ENCODE peak calls at places on chromosomes 5 and 9, in five cellular contexts. One of them, this sample, is unnamed.

GRCh38 chr9:120184266-120184665 is 395.7 kb downstream of the CDK5RAP2 start:
- DNase-seq in upper lobe of left lung: no peak
- DNase-seq in Panc1: no peak
- DNase-seq in H1: no peak
- DNase-seq in breast epithelium: no peak
- DNase-seq in this sample: no peak

GRCh38 chr9:69325409-69326212 is 596 bp downstream of the ENTREP1 start:
- DNase-seq in breast epithelium: no peak
- DNase-seq in Panc1: no peak
- DNase-seq in upper lobe of left lung: peak
- DNase-seq in H1: peak
- DNase-seq in this sample: peak

GRCh38 chr5:171606414-171607024 is 179.1 kb upstream of the SMIM23 start:
- DNase-seq in upper lobe of left lung: no peak
- DNase-seq in breast epithelium: no peak
- DNase-seq in Panc1: no peak
- DNase-seq in H1: no peak
- DNase-seq in this sample: no peak

GRCh38 chr5:55241756-55242155 is 8.3 kb upstream of the CCNO start:
- DNase-seq in Panc1: no peak
- DNase-seq in upper lobe of left lung: no peak
- DNase-seq in breast epithelium: no peak
- DNase-seq in H1: no peak
- DNase-seq in this sample: peak

GRCh38 chr9:22203371-22204138 is 194.4 kb upstream of the CDKN2B start:
- DNase-seq in breast epithelium: no peak
- DNase-seq in H1: no peak
- DNase-seq in Panc1: no peak
- DNase-seq in upper lobe of left lung: no peak
- DNase-seq in this sample: no peak

GRCh38 chr5:73633060-73633459 is 7.1 kb downstream of the ARHGEF28 start:
- DNase-seq in H1: no peak
- DNase-seq in Panc1: no peak
- DNase-seq in breast epithelium: no peak
- DNase-seq in upper lobe of left lung: no peak
- DNase-seq in this sample: no peak

GRCh38 chr5:94463739-94464138 is 154.7 kb downstream of the KIAA0825 start:
- DNase-seq in upper lobe of left lung: no peak
- DNase-seq in breast epithelium: no peak
- DNase-seq in H1: no peak
- DNase-seq in Panc1: no peak
- DNase-seq in this sample: no peak

GRCh38 chr5:33105521-33105941 is 335.2 kb upstream of the TARS1 start:
- DNase-seq in breast epithelium: no peak
- DNase-seq in upper lobe of left lung: no peak
- DNase-seq in Panc1: no peak
- DNase-seq in H1: no peak
- DNase-seq in this sample: no peak

GRCh38 chr9:129111143-129111761 is at the start of gene PTPA:
- DNase-seq in Panc1: no peak
- DNase-seq in H1: peak
- DNase-seq in breast epithelium: peak
- DNase-seq in upper lobe of left lung: peak
- DNase-seq in this sample: peak

GRCh38 chr5:170606939-170607338 is 103.1 kb downstream of the KCNIP1 start:
- DNase-seq in upper lobe of left lung: no peak
- DNase-seq in Panc1: no peak
- DNase-seq in H1: no peak
- DNase-seq in breast epithelium: no peak
- DNase-seq in this sample: no peak

GRCh38 chr9:113668057-113668456 is 204.5 kb downstream of the RGS3 start:
- DNase-seq in breast epithelium: no peak
- DNase-seq in upper lobe of left lung: no peak
- DNase-seq in Panc1: no peak
- DNase-seq in H1: no peak
- DNase-seq in this sample: no peak

GRCh38 chr5:8470489-8470888 is 601.5 kb downstream of the MTRR start:
- DNase-seq in breast epithelium: no peak
- DNase-seq in H1: no peak
- DNase-seq in Panc1: no peak
- DNase-seq in upper lobe of left lung: no peak
- DNase-seq in this sample: no peak

GRCh38 chr5:14008819-14009311 is 64.4 kb upstream of the DNAH5 start:
- DNase-seq in H1: no peak
- DNase-seq in upper lobe of left lung: peak
- DNase-seq in Panc1: peak
- DNase-seq in breast epithelium: no peak
- DNase-seq in this sample: peak

GRCh38 chr5:128378196-128378595 is 159.8 kb downstream of the FBN2 start:
- DNase-seq in upper lobe of left lung: no peak
- DNase-seq in Panc1: no peak
- DNase-seq in H1: no peak
- DNase-seq in breast epithelium: no peak
- DNase-seq in this sample: no peak

GRCh38 chr5:145978672-145979071 is 42.3 kb downstream of the SH3RF2 start:
- DNase-seq in breast epithelium: no peak
- DNase-seq in H1: no peak
- DNase-seq in upper lobe of left lung: no peak
- DNase-seq in Panc1: no peak
- DNase-seq in this sample: peak

GRCh38 chr5:176780951-176781350 is 29.4 kb upstream of the UNC5A start:
- DNase-seq in upper lobe of left lung: peak
- DNase-seq in breast epithelium: peak
- DNase-seq in Panc1: no peak
- DNase-seq in H1: no peak
- DNase-seq in this sample: no peak

GRCh38 chr5:133698646-133699526 is 86.5 kb upstream of the FSTL4 start:
- DNase-seq in upper lobe of left lung: peak
- DNase-seq in Panc1: no peak
- DNase-seq in H1: no peak
- DNase-seq in breast epithelium: no peak
- DNase-seq in this sample: no peak

GRCh38 chr9:111458139-111459009 is 25.8 kb downstream of the ECPAS start:
- DNase-seq in breast epithelium: no peak
- DNase-seq in Panc1: no peak
- DNase-seq in upper lobe of left lung: no peak
- DNase-seq in H1: no peak
- DNase-seq in this sample: no peak

GRCh38 chr5:170028124-170028523 is 47.8 kb upstream of the INSYN2B start:
- DNase-seq in H1: no peak
- DNase-seq in upper lobe of left lung: no peak
- DNase-seq in Panc1: no peak
- DNase-seq in breast epithelium: no peak
- DNase-seq in this sample: no peak

GRCh38 chr5:69462170-69462569 is 30.4 kb upstream of the OCLN start:
- DNase-seq in Panc1: no peak
- DNase-seq in upper lobe of left lung: no peak
- DNase-seq in breast epithelium: no peak
- DNase-seq in H1: no peak
- DNase-seq in this sample: no peak
- TF ChIP-seq POLR2AphosphoS5 in Panc1: no peak
- TF ChIP-seq POLR2AphosphoS5 in upper lobe of left lung: no peak
- TF ChIP-seq POLR2AphosphoS5 in breast epithelium: no peak
- TF ChIP-seq POLR2AphosphoS5 in H1: no peak
- TF ChIP-seq POLR2AphosphoS5 in this sample: no peak

GRCh38 chr5:109410389-109411174 is 808 bp upstream of the PJA2 start:
- DNase-seq in breast epithelium: peak
- DNase-seq in H1: peak
- DNase-seq in Panc1: no peak
- DNase-seq in upper lobe of left lung: peak
- DNase-seq in this sample: peak
- TF ChIP-seq POLR2AphosphoS5 in breast epithelium: peak
- TF ChIP-seq POLR2AphosphoS5 in H1: peak
- TF ChIP-seq POLR2AphosphoS5 in Panc1: peak
- TF ChIP-seq POLR2AphosphoS5 in upper lobe of left lung: no peak
- TF ChIP-seq POLR2AphosphoS5 in this sample: no peak

GRCh38 chr5:115349001-115349817 is 52.8 kb upstream of the CCDC112 start:
- DNase-seq in breast epithelium: no peak
- DNase-seq in upper lobe of left lung: no peak
- DNase-seq in Panc1: peak
- DNase-seq in H1: no peak
- DNase-seq in this sample: peak
- TF ChIP-seq POLR2AphosphoS5 in breast epithelium: no peak
- TF ChIP-seq POLR2AphosphoS5 in upper lobe of left lung: no peak
- TF ChIP-seq POLR2AphosphoS5 in Panc1: no peak
- TF ChIP-seq POLR2AphosphoS5 in H1: no peak
- TF ChIP-seq POLR2AphosphoS5 in this sample: no peak

GRCh38 chr5:159905496-159905895 is 10.8 kb upstream of the ADRA1B start:
- DNase-seq in H1: no peak
- DNase-seq in upper lobe of left lung: no peak
- DNase-seq in Panc1: peak
- DNase-seq in breast epithelium: no peak
- DNase-seq in this sample: no peak
- TF ChIP-seq POLR2AphosphoS5 in H1: no peak
- TF ChIP-seq POLR2AphosphoS5 in upper lobe of left lung: no peak
- TF ChIP-seq POLR2AphosphoS5 in Panc1: peak
- TF ChIP-seq POLR2AphosphoS5 in breast epithelium: no peak
- TF ChIP-seq POLR2AphosphoS5 in this sample: no peak

GRCh38 chr5:179378441-179379271 is 33.4 kb upstream of the ADAMTS2 start:
- DNase-seq in Panc1: no peak
- DNase-seq in breast epithelium: peak
- DNase-seq in H1: no peak
- DNase-seq in upper lobe of left lung: no peak
- DNase-seq in this sample: no peak
- TF ChIP-seq POLR2AphosphoS5 in Panc1: no peak
- TF ChIP-seq POLR2AphosphoS5 in breast epithelium: no peak
- TF ChIP-seq POLR2AphosphoS5 in H1: no peak
- TF ChIP-seq POLR2AphosphoS5 in upper lobe of left lung: no peak
- TF ChIP-seq POLR2AphosphoS5 in this sample: no peak

GRCh38 chr5:172800088-172800551 is 29.1 kb upstream of the DUSP1 start:
- DNase-seq in Panc1: no peak
- DNase-seq in upper lobe of left lung: peak
- DNase-seq in H1: no peak
- DNase-seq in breast epithelium: no peak
- DNase-seq in this sample: peak
- TF ChIP-seq POLR2AphosphoS5 in Panc1: no peak
- TF ChIP-seq POLR2AphosphoS5 in upper lobe of left lung: peak
- TF ChIP-seq POLR2AphosphoS5 in H1: no peak
- TF ChIP-seq POLR2AphosphoS5 in breast epithelium: no peak
- TF ChIP-seq POLR2AphosphoS5 in this sample: peak

DNA sequence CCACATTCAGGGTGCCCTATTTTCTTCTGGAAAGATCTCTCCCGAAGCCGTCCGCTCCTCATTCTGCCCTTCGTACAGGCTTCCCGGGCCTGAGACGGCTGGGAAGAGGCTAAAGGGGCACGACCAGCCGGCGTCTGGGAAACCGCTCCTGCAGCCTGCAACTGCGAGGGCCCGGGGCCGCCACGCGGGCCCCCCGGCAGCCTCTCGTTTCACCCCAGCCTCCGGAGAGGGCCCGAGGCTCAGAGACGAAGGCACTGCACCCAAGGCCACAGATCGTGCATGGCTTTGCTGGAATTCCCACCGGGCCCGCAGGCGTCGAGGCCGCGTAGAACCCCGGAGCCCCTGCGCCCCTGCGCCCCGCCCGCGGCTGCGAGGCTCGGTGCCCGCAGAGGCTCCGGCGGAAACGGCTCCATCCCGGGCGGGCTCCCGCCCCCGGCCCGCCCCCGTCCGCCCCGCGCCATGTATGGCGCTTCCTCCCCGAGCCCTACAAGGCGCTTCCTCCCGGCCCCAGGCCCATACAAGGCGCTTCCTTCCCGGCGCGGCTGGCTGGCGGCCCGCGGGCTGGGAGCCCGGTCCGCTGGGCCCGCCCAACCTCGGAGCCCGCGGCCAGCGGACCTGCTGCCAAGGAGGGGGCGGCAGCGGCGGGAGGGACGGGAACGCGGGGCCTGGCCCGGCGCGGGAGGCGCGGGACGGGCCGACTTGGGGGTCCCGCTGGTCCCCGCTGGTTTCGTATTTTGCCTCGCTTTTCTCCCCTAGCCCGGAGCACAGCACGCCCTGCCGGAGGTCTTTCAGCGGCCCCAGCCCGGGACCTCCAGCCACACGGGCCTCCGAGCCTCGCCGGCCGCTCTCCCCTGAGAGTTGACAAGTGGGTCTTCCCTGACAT is 26.6 kb downstream of the EGR1 start:
- DNase-seq in H1: peak
- DNase-seq in upper lobe of left lung: peak
- DNase-seq in Panc1: peak
- DNase-seq in breast epithelium: peak
- DNase-seq in this sample: peak
- TF ChIP-seq POLR2AphosphoS5 in H1: no peak
- TF ChIP-seq POLR2AphosphoS5 in upper lobe of left lung: peak
- TF ChIP-seq POLR2AphosphoS5 in Panc1: no peak
- TF ChIP-seq POLR2AphosphoS5 in breast epithelium: peak
- TF ChIP-seq POLR2AphosphoS5 in this sample: no peak

GRCh38 chr5:41770799-41771198 is 99.4 kb downstream of the OXCT1 start:
- DNase-seq in breast epithelium: no peak
- DNase-seq in Panc1: no peak
- DNase-seq in H1: no peak
- DNase-seq in upper lobe of left lung: no peak
- DNase-seq in this sample: no peak

GRCh38 chr5:41773799-41774198 is 96.4 kb downstream of the OXCT1 start:
- DNase-seq in breast epithelium: no peak
- DNase-seq in upper lobe of left lung: no peak
- DNase-seq in Panc1: no peak
- DNase-seq in H1: no peak
- DNase-seq in this sample: no peak

GRCh38 chr5:41776435-41776834 is 93.8 kb downstream of the OXCT1 start:
- DNase-seq in Panc1: no peak
- DNase-seq in breast epithelium: no peak
- DNase-seq in upper lobe of left lung: no peak
- DNase-seq in H1: no peak
- DNase-seq in this sample: no peak

GRCh38 chr5:41772071-41772470 is 98.2 kb downstream of the OXCT1 start:
- DNase-seq in breast epithelium: no peak
- DNase-seq in Panc1: no peak
- DNase-seq in upper lobe of left lung: no peak
- DNase-seq in H1: no peak
- DNase-seq in this sample: no peak

GRCh38 chr5:41772785-41773442 is 97.3 kb downstream of the OXCT1 start:
- DNase-seq in H1: no peak
- DNase-seq in Panc1: no peak
- DNase-seq in upper lobe of left lung: no peak
- DNase-seq in breast epithelium: no peak
- DNase-seq in this sample: no peak
- TF ChIP-seq POLR2AphosphoS5 in H1: no peak
- TF ChIP-seq POLR2AphosphoS5 in Panc1: no peak
- TF ChIP-seq POLR2AphosphoS5 in upper lobe of left lung: no peak
- TF ChIP-seq POLR2AphosphoS5 in breast epithelium: no peak
- TF ChIP-seq POLR2AphosphoS5 in this sample: no peak

GRCh38 chr9:91726406-91727100 is 223.5 kb downstream of the ROR2 start:
- DNase-seq in H1: no peak
- DNase-seq in upper lobe of left lung: no peak
- DNase-seq in Panc1: no peak
- DNase-seq in breast epithelium: no peak
- DNase-seq in this sample: no peak

GRCh38 chr9:91724068-91724440 is 226.0 kb downstream of the ROR2 start:
- DNase-seq in breast epithelium: no peak
- DNase-seq in Panc1: no peak
- DNase-seq in H1: no peak
- DNase-seq in upper lobe of left lung: no peak
- DNase-seq in this sample: no peak

GRCh38 chr9:91723420-91724067 is 226.5 kb downstream of the ROR2 start:
- DNase-seq in H1: no peak
- DNase-seq in breast epithelium: no peak
- DNase-seq in upper lobe of left lung: peak
- DNase-seq in Panc1: no peak
- DNase-seq in this sample: no peak

GRCh38 chr9:91725651-91726050 is 224.4 kb downstream of the ROR2 start:
- DNase-seq in Panc1: no peak
- DNase-seq in H1: no peak
- DNase-seq in upper lobe of left lung: no peak
- DNase-seq in breast epithelium: no peak
- DNase-seq in this sample: no peak

GRCh38 chr9:91724609-91725505 is 225.2 kb downstream of the ROR2 start:
- DNase-seq in Panc1: no peak
- DNase-seq in upper lobe of left lung: no peak
- DNase-seq in H1: no peak
- DNase-seq in breast epithelium: no peak
- DNase-seq in this sample: no peak
- TF ChIP-seq POLR2AphosphoS5 in Panc1: no peak
- TF ChIP-seq POLR2AphosphoS5 in upper lobe of left lung: no peak
- TF ChIP-seq POLR2AphosphoS5 in H1: no peak
- TF ChIP-seq POLR2AphosphoS5 in breast epithelium: no peak
- TF ChIP-seq POLR2AphosphoS5 in this sample: no peak

This sample was measured in stomach.